ENCODE peak calls at places on chromosomes 16 and 17, in four cellular contexts. X, T, B and N are unnamed samples.

GRCh38 chr16:66204761-66205160 is 161.7 kb upstream of the CDH5 start:
- DNase-seq in X (no peak), T (no peak), B (no peak), N (no peak)

GRCh38 chr17:34313164-34313563 is 6.1 kb upstream of the CCL8 start:
- DNase-seq in X (no peak), T (no peak), B (no peak), N (no peak)

GRCh38 chr17:34820166-34820920 is 140.9 kb downstream of the CCT6B start:
- DNase-seq in X (no peak), T (no peak), B (no peak), N (no peak)

GRCh38 chr16:57392694-57393093 is 11.9 kb upstream of the CCL17 start:
- DNase-seq in X (no peak), T (no peak), B (no peak), N (no peak)

GRCh38 chr17:49439673-49440571 is 25.2 kb upstream of the PHB1 start:
- DNase-seq in X (no peak), T (no peak), B (no peak), N (no peak)

GRCh38 chr17:7173687-7174602 is 5.2 kb downstream of the ASGR1 start:
- DNase-seq in X (peak), T (no peak), B (peak), N (peak)

GRCh38 chr16:50207652-50208051 is 54.5 kb downstream of the TENT4B start:
- DNase-seq in X (no peak), T (peak), B (no peak), N (no peak)

GRCh38 chr16:78606572-78606971 is 507.1 kb downstream of the WWOX start:
- DNase-seq in X (no peak), T (no peak), B (no peak), N (no peak)

GRCh38 chr17:72588961-72589360 is 468.1 kb downstream of the SOX9 start:
- DNase-seq in X (no peak), T (peak), B (no peak), N (no peak)

GRCh38 chr17:29874931-29875596 is 55.0 kb downstream of the SSH2 start:
- DNase-seq in X (no peak), T (no peak), B (no peak), N (no peak)

GRCh38 chr17:40014375-40014980 is 762 bp upstream of the CSF3 start:
- DNase-seq in X (no peak), T (no peak), B (no peak), N (no peak)

GRCh38 chr16:649646-650045 is 481 bp downstream of the WDR90 start:
- DNase-seq in X (peak), T (no peak), B (no peak), N (no peak)

GRCh38 chr17:3003401-3004149 is 59.8 kb downstream of the OR1D5 start:
- DNase-seq in X (peak), T (no peak), B (peak), N (no peak)

GRCh38 chr17:17563530-17563929 is 28.0 kb downstream of the PEMT start:
- DNase-seq in X (no peak), T (no peak), B (no peak), N (no peak)

GRCh38 chr17:5877948-5878347 is 192.2 kb upstream of the WSCD1 start:
- DNase-seq in X (no peak), T (no peak), B (no peak), N (no peak)

GRCh38 chr16:9844361-9844760 is 337.9 kb downstream of the GRIN2A start:
- DNase-seq in X (no peak), T (peak), B (no peak), N (no peak)

GRCh38 chr17:14940946-14941280 is 324.2 kb downstream of the PMP22 start:
- DNase-seq in X (no peak), T (no peak), B (no peak), N (no peak)

GRCh38 chr16:73878616-73879015 is 418.0 kb upstream of the PSMD7 start:
- DNase-seq in X (peak), T (peak), B (peak), N (no peak)

GRCh38 chr16:23254338-23254737 is 47.8 kb upstream of the SCNN1B start:
- DNase-seq in X (no peak), T (peak), B (no peak), N (no peak)

GRCh38 chr17:549197-550040 is 165.2 kb downstream of the VPS53 start:
- DNase-seq in X (no peak), T (no peak), B (no peak), N (no peak)

GRCh38 chr17:40329981-40330794 is 21.2 kb downstream of the RARA start:
- DNase-seq in X (no peak), T (no peak), B (no peak), N (no peak)

GRCh38 chr17:42193216-42194132 is 820 bp downstream of the GHDC start:
- DNase-seq in X (no peak), T (no peak), B (no peak), N (no peak)

GRCh38 chr17:70168044-70168978 is 1.0 kb upstream of the KCNJ2 start:
- DNase-seq in X (peak), T (peak), B (peak), N (peak)

GRCh38 chr16:80622007-80622406 is 81.2 kb downstream of the DYNLRB2 start:
- DNase-seq in X (no peak), T (no peak), B (no peak), N (no peak)

GRCh38 chr16:68636818-68637217 is 8.3 kb upstream of the CDH3 start:
- DNase-seq in X (no peak), T (no peak), B (no peak), N (no peak)

GRCh38 chr17:3754458-3755334 is 31.0 kb downstream of the HASPIN start:
- DNase-seq in X (peak), T (no peak), B (peak), N (peak)

GRCh38 chr16:73196670-73197069 is 148.7 kb upstream of the ZFHX3 start:
- DNase-seq in X (peak), T (peak), B (peak), N (peak)

GRCh38 chr16:49346459-49346858 is 27.1 kb upstream of the C16orf78 start:
- DNase-seq in X (no peak), T (no peak), B (no peak), N (no peak)

GRCh38 chr17:40297511-40297910 is 9.8 kb downstream of the CDC6 start:
- DNase-seq in X (no peak), T (no peak), B (no peak), N (no peak)

GRCh38 chr17:64457156-64457555 is 8.2 kb downstream of the MILR1 start:
- DNase-seq in X (no peak), T (peak), B (no peak), N (no peak)

GRCh38 chr16:58651965-58652348 is 22.3 kb upstream of the CNOT1 start:
- DNase-seq in X (no peak), T (peak), B (no peak), N (no peak)

GRCh38 chr16:50151322-50151721 is 1.8 kb upstream of the TENT4B start:
- DNase-seq in X (no peak), T (no peak), B (no peak), N (no peak)

GRCh38 chr17:43768382-43768781 is 9.8 kb upstream of the SOST start:
- DNase-seq in X (no peak), T (no peak), B (no peak), N (no peak)

GRCh38 chr16:50295541-50296132 is 29.3 kb downstream of the ADCY7 start:
- DNase-seq in X (no peak), T (no peak), B (no peak), N (no peak)

GRCh38 chr17:81282876-81283275 is 12.2 kb downstream of the SLC38A10 start:
- DNase-seq in X (no peak), T (no peak), B (no peak), N (no peak)

GRCh38 chr17:45234641-45235040 is 13.0 kb downstream of the FMNL1 start:
- DNase-seq in X (peak), T (no peak), B (no peak), N (peak)

GRCh38 chr17:63173450-63173849 is 207.4 kb downstream of the TANC2 start:
- DNase-seq in X (no peak), T (no peak), B (no peak), N (no peak)

GRCh38 chr17:29620271-29620670 is 2.4 kb downstream of the CORO6 start:
- DNase-seq in X (no peak), T (no peak), B (no peak), N (no peak)

GRCh38 chr16:1823821-1824220 is 2.8 kb downstream of the HAGH start:
- DNase-seq in X (peak), T (peak), B (peak), N (peak)

GRCh38 chr17:61000911-61001310 is 323.3 kb downstream of the BCAS3 start:
- DNase-seq in X (no peak), T (peak), B (no peak), N (no peak)
- TF ChIP-seq CTCF in X (no peak), T (peak), B (no peak), N (no peak)

DNA sequence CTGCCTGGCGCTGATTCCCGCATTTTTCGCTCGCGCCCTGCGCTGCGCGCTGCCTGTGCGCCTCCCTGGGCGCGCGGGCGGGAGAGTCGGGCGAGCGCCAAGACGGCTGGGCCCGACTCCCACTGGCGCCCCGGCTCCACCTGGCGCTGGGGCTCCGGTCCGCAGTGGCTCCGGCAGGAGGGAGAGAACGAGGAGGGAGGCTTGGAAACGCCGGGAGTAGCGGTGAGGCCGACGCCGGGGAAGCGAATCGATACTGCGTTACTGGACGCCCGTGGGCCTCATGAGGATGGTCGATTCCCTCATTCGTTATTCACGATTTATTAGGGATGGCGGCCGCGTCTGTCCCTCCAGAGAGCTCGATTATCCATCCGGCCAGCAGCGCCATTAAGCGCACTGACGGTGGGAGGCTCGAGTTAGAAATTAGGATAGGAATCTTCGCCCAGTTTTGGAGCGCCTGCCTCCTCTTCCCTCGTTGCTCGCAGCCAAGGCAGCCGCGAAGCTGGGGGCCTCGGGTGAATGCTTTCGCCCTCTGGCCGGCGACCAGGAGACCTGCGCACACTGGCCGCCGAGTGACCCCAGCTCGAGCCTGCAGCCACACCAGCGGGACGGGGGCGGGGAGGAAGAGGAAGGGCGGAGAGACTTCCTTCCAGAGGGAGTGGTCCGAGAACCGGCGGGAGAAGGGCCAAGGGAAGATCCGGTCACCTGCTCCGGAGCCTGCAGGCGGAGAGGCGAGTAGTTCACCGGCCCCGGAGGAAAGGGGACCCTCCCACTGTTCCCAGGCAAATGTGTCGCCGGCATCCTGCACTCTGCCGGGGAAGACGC is 1.3 kb upstream of the PCGF2 start:
- DNase-seq in X (peak), T (no peak), B (peak), N (peak)
- TF ChIP-seq CTCF in X (no peak), T (no peak), B (no peak), N (no peak)

DNA sequence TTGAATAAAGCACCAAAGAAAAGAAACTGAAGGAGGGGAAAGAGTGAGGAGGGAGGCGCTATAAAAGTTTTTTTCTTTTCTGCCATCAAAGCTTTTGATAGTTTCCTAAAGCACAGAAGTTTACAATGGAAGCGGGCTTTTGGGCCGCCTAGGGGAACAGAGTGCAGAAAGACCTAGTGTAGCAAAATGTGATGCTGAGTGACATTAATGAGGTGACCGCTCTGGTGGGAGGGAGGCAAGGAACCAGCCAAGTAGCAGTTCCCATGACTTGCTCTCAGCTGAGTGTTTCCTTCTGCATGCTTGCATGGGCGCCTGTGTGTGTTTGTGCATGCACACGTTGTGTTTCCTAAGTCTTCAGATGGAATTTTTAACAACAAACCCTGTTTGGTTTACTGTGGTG is 15.5 kb downstream of the MSI2 start:
- DNase-seq in X (no peak), T (no peak), B (no peak), N (no peak)
- TF ChIP-seq CTCF in X (no peak), T (no peak), B (no peak), N (no peak)

GRCh38 chr17:66310528-66311148 is 8.2 kb downstream of the PRKCA start:
- DNase-seq in X (no peak), T (no peak), B (no peak), N (no peak)
- TF ChIP-seq CTCF in X (no peak), T (peak), B (no peak), N (no peak)